ENCODE peak calls at places on chromosome 6, in four cellular contexts. T is tibial nerve; J is GM20000; A is CD8-positive, alpha-beta T cell. S is an unnamed sample.

GRCh38 chr6:34757687-34758274 is 476 bp downstream of the SNRPC start:
- DNase-seq in J (no peak), A (no peak), T (no peak), S (no peak)

GRCh38 chr6:139161169-139161568 is 26.3 kb downstream of the HECA start:
- DNase-seq in A (peak), J (no peak), T (no peak), S (no peak)

GRCh38 chr6:113172531-113172966 is 684.6 kb upstream of the MARCKS start:
- DNase-seq in T (no peak), J (no peak), A (no peak), S (no peak)

GRCh38 chr6:53628354-53629119 is 37.0 kb downstream of the KLHL31 start:
- DNase-seq in T (no peak), J (no peak), A (no peak), S (no peak)

GRCh38 chr6:39263299-39264037 is 34.2 kb upstream of the KCNK5 start:
- DNase-seq in J (no peak), T (no peak), A (no peak), S (no peak)

GRCh38 chr6:81331526-81331925 is 421.0 kb downstream of the TENT5A start:
- DNase-seq in A (no peak), J (no peak), T (no peak), S (no peak)

GRCh38 chr6:75449625-75450206 is 43.9 kb downstream of the FILIP1 start:
- DNase-seq in J (no peak), A (no peak), T (no peak), S (no peak)

GRCh38 chr6:26431258-26432162 is 8.8 kb upstream of the BTN3A3 start:
- DNase-seq in J (no peak), T (no peak), A (no peak), S (no peak)

DNA sequence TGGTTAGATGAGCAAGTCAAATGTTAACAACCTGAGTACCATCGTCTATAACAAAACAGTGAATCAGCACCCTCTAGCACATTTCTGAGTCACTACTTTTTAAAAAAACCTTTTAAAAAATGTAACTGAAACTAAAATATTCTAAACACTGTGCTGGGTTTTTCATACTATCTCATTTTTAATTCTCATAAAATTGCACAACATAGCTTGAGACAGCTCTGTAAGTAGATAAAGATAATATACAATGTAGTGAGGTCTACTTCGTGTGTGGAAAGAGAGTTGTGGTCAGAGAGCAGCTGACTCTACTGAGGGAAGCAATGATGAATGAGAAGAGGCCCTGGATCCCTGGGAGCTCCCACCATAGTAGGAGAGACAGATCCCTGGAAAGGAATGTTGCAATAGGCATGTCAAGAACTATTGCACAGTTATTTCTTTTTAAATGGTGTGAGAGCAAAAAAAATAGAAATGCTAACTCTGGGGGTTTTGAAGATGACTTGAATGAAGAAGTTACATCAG is 13.6 kb upstream of the CALHM6 start:
- DNase-seq in A (no peak), T (no peak), J (no peak), S (no peak)
- TF ChIP-seq CTCF in A (no peak), T (no peak), J (no peak), S (no peak)

GRCh38 chr6:166382933-166383816 is at the start of gene MPC1:
- DNase-seq in A (peak), T (peak), J (peak), S (peak)
- TF ChIP-seq CTCF in A (no peak), T (no peak), J (no peak), S (no peak)

GRCh38 chr6:12286381-12287132 is 3.6 kb upstream of the EDN1 start:
- DNase-seq in J (no peak), A (no peak), T (no peak), S (no peak)

GRCh38 chr6:12280458-12280857 is 9.7 kb upstream of the EDN1 start:
- DNase-seq in T (no peak), A (no peak), J (no peak), S (no peak)

GRCh38 chr6:12288211-12288618 is 1.9 kb upstream of the EDN1 start:
- DNase-seq in J (peak), A (no peak), T (no peak), S (no peak)

GRCh38 chr6:12280901-12281300 is 9.3 kb upstream of the EDN1 start:
- DNase-seq in A (no peak), J (no peak), T (no peak), S (no peak)

DNA sequence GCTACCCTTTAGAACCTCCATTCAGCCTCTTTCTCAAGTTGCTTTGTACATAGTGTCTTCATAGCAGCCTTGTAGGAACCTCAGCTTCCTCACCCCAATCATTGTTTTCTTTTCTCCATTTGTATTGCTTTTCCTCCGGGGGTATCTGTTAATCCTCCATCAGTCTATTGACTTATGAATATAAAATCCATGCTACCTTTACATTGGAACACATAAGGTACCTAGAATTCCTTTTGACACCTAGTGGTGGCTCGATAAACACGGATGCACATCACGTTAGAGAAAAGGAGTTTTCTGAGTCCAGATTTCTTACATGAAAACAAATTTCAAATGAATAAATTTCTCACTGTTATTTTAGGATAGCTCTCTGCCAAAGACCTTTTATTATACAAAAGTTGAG is 6.3 kb upstream of the EDN1 start:
- DNase-seq in T (no peak), J (no peak), A (no peak), S (no peak)
- TF ChIP-seq CTCF in T (no peak), J (no peak), A (no peak), S (no peak)

GRCh38 chr6:36809933-36810844 is 29.1 kb downstream of the CPNE5 start:
- DNase-seq in J (no peak), A (no peak), T (no peak), S (no peak)
- TF ChIP-seq CTCF in J (no peak), A (no peak), T (no peak), S (peak)

GRCh38 chr6:78863576-78863975 is 3.8 kb upstream of the IRAK1BP1 start:
- DNase-seq in J (no peak), A (no peak), T (no peak), S (no peak)

GRCh38 chr6:78867370-78868040 is at the start of gene IRAK1BP1:
- DNase-seq in A (peak), T (peak), J (peak), S (peak)

GRCh38 chr6:78864957-78865356 is 2.4 kb upstream of the IRAK1BP1 start:
- DNase-seq in A (no peak), T (no peak), J (no peak), S (no peak)

GRCh38 chr6:78867020-78867369 is 356 bp upstream of the IRAK1BP1 start:
- DNase-seq in T (no peak), A (no peak), J (no peak), S (no peak)

DNA sequence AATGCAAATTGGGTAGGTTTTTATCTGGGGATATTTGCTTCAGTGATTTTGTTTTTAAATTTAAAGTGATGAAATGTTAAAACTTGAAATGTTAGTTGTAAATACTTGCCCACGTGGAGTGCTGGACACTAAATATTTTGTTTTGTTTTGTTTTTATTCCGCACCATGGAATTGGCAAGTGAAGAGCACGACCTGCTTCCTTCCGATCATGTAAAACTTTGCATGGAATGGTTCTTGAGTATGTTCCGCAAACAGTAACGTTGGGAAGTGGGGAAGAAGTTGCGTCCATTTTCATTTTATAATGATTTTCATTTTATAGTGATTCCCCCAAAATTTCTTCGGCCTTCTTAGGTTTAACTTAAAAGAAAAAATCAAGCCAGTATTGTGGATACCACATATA is 773 bp downstream of the IRAK1BP1 start:
- DNase-seq in J (no peak), A (no peak), T (no peak), S (no peak)
- TF ChIP-seq CTCF in J (no peak), A (no peak), T (no peak), S (no peak)

GRCh38 chr6:132392792-132393191 is 8.5 kb downstream of the MOXD1 start:
- DNase-seq in J (no peak), T (no peak), A (no peak), S (no peak)
- TF ChIP-seq CTCF in J (no peak), T (no peak), A (no peak), S (peak)

DNA sequence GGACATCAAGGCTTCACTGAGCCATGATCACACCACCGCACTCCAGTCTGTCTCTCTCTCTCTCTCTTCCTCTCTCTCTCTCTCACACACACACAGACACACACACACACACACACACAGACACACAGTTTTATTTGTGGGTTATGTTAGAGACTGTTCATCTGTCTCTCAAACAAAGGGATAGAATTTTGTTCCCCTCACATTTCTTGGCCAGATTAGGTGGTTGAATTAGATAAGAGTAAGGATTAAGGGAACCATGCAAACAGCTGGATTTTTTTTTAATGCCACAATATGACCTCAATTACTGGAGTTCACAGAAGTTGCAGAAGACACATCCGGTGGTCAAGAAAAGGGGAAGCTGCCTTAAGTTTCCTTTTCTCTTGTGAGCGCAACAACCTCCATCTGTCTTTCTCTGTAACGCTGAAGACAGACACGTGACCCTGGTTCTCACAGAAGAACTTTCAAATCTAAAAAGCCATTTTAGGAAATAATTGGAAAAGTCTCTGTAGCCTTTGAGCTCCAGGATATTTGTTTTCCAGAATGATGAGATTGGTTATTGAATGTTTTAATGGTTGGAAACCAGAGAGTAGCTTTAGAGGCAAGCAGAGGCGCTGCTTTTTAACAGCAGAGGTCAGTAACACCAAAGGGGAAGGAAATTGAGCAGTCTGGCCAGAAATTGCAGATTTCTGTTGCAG is 33.0 kb upstream of the LGSN start:
- DNase-seq in J (peak), T (no peak), A (no peak), S (no peak)
- TF ChIP-seq CTCF in J (peak), T (peak), A (no peak), S (peak)

DNA sequence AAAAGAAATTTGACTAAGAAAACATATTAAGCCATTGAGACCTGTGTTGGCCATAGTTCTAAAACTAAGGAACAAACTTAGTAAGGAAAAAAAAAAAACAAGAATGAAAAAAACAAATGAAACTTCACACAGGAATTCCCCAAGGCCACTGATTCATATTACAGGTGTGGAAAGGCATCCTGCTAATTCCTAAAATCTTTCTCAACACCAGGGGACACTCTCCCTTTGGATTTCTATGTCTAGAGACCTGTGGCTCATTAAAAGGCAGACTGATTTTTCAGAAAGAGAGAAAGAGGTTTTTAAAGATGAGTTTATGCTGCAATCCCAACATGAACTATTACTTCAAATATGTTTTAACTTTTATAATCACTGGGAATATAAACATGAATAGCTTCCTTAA is at the start of gene OR12D1:
- DNase-seq in J (no peak), A (no peak), T (no peak), S (no peak)
- TF ChIP-seq CTCF in J (no peak), A (no peak), T (no peak), S (peak)

GRCh38 chr6:69571234-69571633 is 225.6 kb downstream of the LMBRD1 start:
- DNase-seq in J (no peak), T (no peak), A (no peak), S (no peak)
- TF ChIP-seq CTCF in J (no peak), T (no peak), A (no peak), S (no peak)